ENCODE peak calls at places on chromosomes 11 and 22, in seven cellular contexts. One of them, this sample, is unnamed.

GRCh38 chr11:5712507-5712906 is 22.9 kb downstream of the TRIM22 start:
- DNase-seq in GM23248: peak; percentile 42
- DNase-seq in mesenchymal stem cell: no peak
- DNase-seq in psoas muscle: no peak
- DNase-seq in adrenal gland: no peak
- DNase-seq in foreskin keratinocyte: no peak
- DNase-seq in pancreas: no peak
- DNase-seq in this sample: no peak

GRCh38 chr11:58647141-58647699 is 24.8 kb downstream of the CNTF start:
- DNase-seq in GM23248: no peak
- DNase-seq in mesenchymal stem cell: no peak
- DNase-seq in psoas muscle: no peak
- DNase-seq in adrenal gland: no peak
- DNase-seq in foreskin keratinocyte: no peak
- DNase-seq in pancreas: no peak
- DNase-seq in this sample: peak; percentile 68

GRCh38 chr11:94504689-94505293 is 7.5 kb upstream of the C11orf97 start:
- DNase-seq in GM23248: peak; percentile 67
- DNase-seq in mesenchymal stem cell: peak; percentile 62
- DNase-seq in psoas muscle: no peak
- DNase-seq in adrenal gland: no peak
- DNase-seq in foreskin keratinocyte: no peak
- DNase-seq in pancreas: no peak
- DNase-seq in this sample: no peak

GRCh38 chr11:73201888-73202810 is 15.9 kb upstream of the P2RY2 start:
- DNase-seq in GM23248: no peak
- DNase-seq in mesenchymal stem cell: no peak
- DNase-seq in psoas muscle: peak; percentile 17
- DNase-seq in adrenal gland: no peak
- DNase-seq in foreskin keratinocyte: no peak
- DNase-seq in pancreas: no peak
- DNase-seq in this sample: no peak

GRCh38 chr11:1773711-1774550 is 10.2 kb upstream of the CTSD start:
- DNase-seq in GM23248: no peak
- DNase-seq in mesenchymal stem cell: no peak
- DNase-seq in psoas muscle: peak; percentile 33
- DNase-seq in adrenal gland: peak; percentile 17
- DNase-seq in foreskin keratinocyte: no peak
- DNase-seq in pancreas: no peak
- DNase-seq in this sample: no peak

GRCh38 chr11:2582958-2583604 is 116.7 kb downstream of the KCNQ1OT1 start:
- DNase-seq in GM23248: no peak
- DNase-seq in mesenchymal stem cell: no peak
- DNase-seq in psoas muscle: peak; percentile 49
- DNase-seq in adrenal gland: peak; percentile 16
- DNase-seq in foreskin keratinocyte: no peak
- DNase-seq in pancreas: no peak
- DNase-seq in this sample: no peak

GRCh38 chr11:126194121-126194543 is 17.3 kb downstream of the RPUSD4 start:
- DNase-seq in GM23248: peak; percentile 72
- DNase-seq in mesenchymal stem cell: peak; percentile 51
- DNase-seq in psoas muscle: no peak
- DNase-seq in adrenal gland: peak; percentile 32
- DNase-seq in foreskin keratinocyte: no peak
- DNase-seq in pancreas: no peak
- DNase-seq in this sample: no peak

GRCh38 chr22:23060612-23061400 is 9.5 kb upstream of the GNAZ start:
- DNase-seq in GM23248: no peak
- DNase-seq in mesenchymal stem cell: no peak
- DNase-seq in psoas muscle: peak; percentile 53
- DNase-seq in adrenal gland: no peak
- DNase-seq in foreskin keratinocyte: no peak
- DNase-seq in pancreas: no peak
- DNase-seq in this sample: peak; percentile 81

GRCh38 chr22:21823740-21824438 is 43.6 kb downstream of the MAPK1 start:
- DNase-seq in GM23248: peak; percentile 71
- DNase-seq in mesenchymal stem cell: peak; percentile 62
- DNase-seq in psoas muscle: no peak
- DNase-seq in adrenal gland: peak; percentile 53
- DNase-seq in foreskin keratinocyte: no peak
- DNase-seq in pancreas: no peak
- DNase-seq in this sample: no peak

GRCh38 chr11:93288079-93288478 is 42.5 kb upstream of the DEUP1 start:
- DNase-seq in GM23248: no peak
- DNase-seq in mesenchymal stem cell: no peak
- DNase-seq in psoas muscle: no peak
- DNase-seq in adrenal gland: no peak
- DNase-seq in foreskin keratinocyte: peak; percentile 29
- DNase-seq in pancreas: no peak
- DNase-seq in this sample: no peak

GRCh38 chr11:119566299-119566698 is 143.3 kb upstream of the THY1 start:
- DNase-seq in GM23248: no peak
- DNase-seq in mesenchymal stem cell: no peak
- DNase-seq in psoas muscle: no peak
- DNase-seq in adrenal gland: no peak
- DNase-seq in foreskin keratinocyte: no peak
- DNase-seq in pancreas: no peak
- DNase-seq in this sample: no peak

GRCh38 chr11:74683941-74684481 is 47.2 kb downstream of the CHRDL2 start:
- DNase-seq in GM23248: peak; percentile 58
- DNase-seq in mesenchymal stem cell: no peak
- DNase-seq in psoas muscle: peak; percentile 48
- DNase-seq in adrenal gland: no peak
- DNase-seq in foreskin keratinocyte: no peak
- DNase-seq in pancreas: no peak
- DNase-seq in this sample: no peak

GRCh38 chr11:28384418-28384817 is 276.2 kb downstream of the METTL15 start:
- DNase-seq in GM23248: peak; percentile 94
- DNase-seq in mesenchymal stem cell: peak; percentile 89
- DNase-seq in psoas muscle: no peak
- DNase-seq in adrenal gland: no peak
- DNase-seq in foreskin keratinocyte: peak; percentile 51
- DNase-seq in pancreas: no peak
- DNase-seq in this sample: no peak

GRCh38 chr11:103183981-103184592 is 74.9 kb downstream of the DYNC2H1 start:
- DNase-seq in GM23248: no peak
- DNase-seq in mesenchymal stem cell: peak; percentile 11
- DNase-seq in psoas muscle: no peak
- DNase-seq in adrenal gland: no peak
- DNase-seq in foreskin keratinocyte: no peak
- DNase-seq in pancreas: no peak
- DNase-seq in this sample: no peak
- H3K27ac ChIP-seq in GM23248: no peak overlapping the region
- H3K27ac ChIP-seq in mesenchymal stem cell: no peak overlapping the region
- H3K27ac ChIP-seq in psoas muscle: no peak overlapping the region
- H3K27ac ChIP-seq in adrenal gland: no peak overlapping the region
- H3K27ac ChIP-seq in foreskin keratinocyte: no peak overlapping the region
- H3K27ac ChIP-seq in pancreas: no peak overlapping the region
- H3K27ac ChIP-seq in this sample: no peak overlapping the region

DNA sequence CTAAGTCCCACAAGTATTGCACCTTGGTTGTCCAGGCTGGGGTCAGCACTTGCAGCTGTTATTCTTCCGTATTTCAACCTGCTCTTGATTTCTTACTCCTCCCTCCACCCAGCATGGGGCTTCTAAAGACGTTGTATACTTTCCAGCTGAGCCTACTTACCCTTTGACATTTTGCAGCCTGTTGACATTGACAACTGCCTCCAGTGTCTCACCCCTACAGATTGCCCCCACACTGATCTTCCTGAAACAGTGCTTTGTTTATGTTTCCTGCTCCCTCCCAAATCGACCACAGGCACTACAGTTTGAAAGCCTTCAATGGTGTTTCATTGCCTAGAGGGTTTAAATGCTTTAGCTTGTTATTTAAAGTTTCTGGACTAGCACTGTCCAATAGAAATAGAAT is 56.6 kb downstream of the FAM83F start:
- DNase-seq in GM23248: no peak
- DNase-seq in mesenchymal stem cell: peak; percentile 19
- DNase-seq in psoas muscle: no peak
- DNase-seq in adrenal gland: no peak
- DNase-seq in foreskin keratinocyte: no peak
- DNase-seq in pancreas: no peak
- DNase-seq in this sample: no peak
- H3K4me1 ChIP-seq in GM23248: no peaks in the 10 kb centered on the region
- H3K4me1 ChIP-seq in mesenchymal stem cell: no peaks in the 10 kb centered on the region
- H3K4me1 ChIP-seq in psoas muscle: peaks cover 45% of the 10 kb centered on the region
- H3K4me1 ChIP-seq in adrenal gland: peaks cover 7% of the 10 kb centered on the region
- H3K4me1 ChIP-seq in foreskin keratinocyte: no peaks in the 10 kb centered on the region
- H3K4me1 ChIP-seq in pancreas: peaks cover 8% of the 10 kb centered on the region
- H3K4me1 ChIP-seq in this sample: peaks cover 32% of the 10 kb centered on the region

GRCh38 chr22:25094579-25094978 is 105.1 kb upstream of the CRYBB3 start:
- DNase-seq in GM23248: no peak
- DNase-seq in mesenchymal stem cell: no peak
- DNase-seq in psoas muscle: no peak
- DNase-seq in adrenal gland: no peak
- DNase-seq in foreskin keratinocyte: no peak
- DNase-seq in pancreas: no peak
- DNase-seq in this sample: no peak
- H3K27ac ChIP-seq in GM23248: no peak overlapping the region
- H3K27ac ChIP-seq in mesenchymal stem cell: no peak overlapping the region
- H3K27ac ChIP-seq in psoas muscle: no peak overlapping the region
- H3K27ac ChIP-seq in adrenal gland: peak overlapping the region; percentile 40
- H3K27ac ChIP-seq in foreskin keratinocyte: no peak overlapping the region
- H3K27ac ChIP-seq in pancreas: no peak overlapping the region
- H3K27ac ChIP-seq in this sample: no peak overlapping the region

GRCh38 chr11:16738198-16738948 is at the start of gene C11orf58:
- DNase-seq in GM23248: peak; percentile 98
- DNase-seq in mesenchymal stem cell: peak; percentile 99
- DNase-seq in psoas muscle: peak; percentile 97
- DNase-seq in adrenal gland: peak; percentile 96
- DNase-seq in foreskin keratinocyte: peak; percentile 90
- DNase-seq in pancreas: peak; percentile 95
- DNase-seq in this sample: peak; percentile 98

GRCh38 chr11:16737860-16738197 is 618 bp upstream of the C11orf58 start:
- DNase-seq in GM23248: no peak
- DNase-seq in mesenchymal stem cell: no peak
- DNase-seq in psoas muscle: no peak
- DNase-seq in adrenal gland: no peak
- DNase-seq in foreskin keratinocyte: no peak
- DNase-seq in pancreas: no peak
- DNase-seq in this sample: no peak

GRCh38 chr11:16741473-16741872 is 3.0 kb downstream of the C11orf58 start:
- DNase-seq in GM23248: no peak
- DNase-seq in mesenchymal stem cell: no peak
- DNase-seq in psoas muscle: peak; percentile 46
- DNase-seq in adrenal gland: no peak
- DNase-seq in foreskin keratinocyte: no peak
- DNase-seq in pancreas: no peak
- DNase-seq in this sample: no peak

GRCh38 chr11:16739326-16739875 is 954 bp downstream of the C11orf58 start:
- DNase-seq in GM23248: peak; percentile 58
- DNase-seq in mesenchymal stem cell: peak; percentile 57
- DNase-seq in psoas muscle: no peak
- DNase-seq in adrenal gland: no peak
- DNase-seq in foreskin keratinocyte: no peak
- DNase-seq in pancreas: no peak
- DNase-seq in this sample: no peak

DNA sequence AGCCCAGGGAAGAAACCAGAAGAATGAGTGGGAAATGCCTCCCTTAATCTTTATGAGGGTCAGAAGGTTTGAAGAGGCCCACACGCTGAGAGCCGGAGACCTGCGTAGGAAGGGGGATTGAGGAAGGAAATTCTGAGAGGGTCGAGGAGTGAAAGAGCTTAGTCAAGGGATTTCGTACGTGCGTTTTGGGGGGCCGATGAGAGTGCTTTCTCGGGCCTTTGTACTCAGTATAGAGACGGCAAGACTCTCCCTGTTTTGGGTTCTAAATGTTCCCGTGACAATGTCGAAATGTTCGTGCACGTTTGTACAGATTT is 459 bp downstream of the C11orf58 start:
- DNase-seq in GM23248: no peak
- DNase-seq in mesenchymal stem cell: no peak
- DNase-seq in psoas muscle: no peak
- DNase-seq in adrenal gland: no peak
- DNase-seq in foreskin keratinocyte: peak; percentile 7
- DNase-seq in pancreas: no peak
- DNase-seq in this sample: no peak
- H3K4me1 ChIP-seq in GM23248: peaks cover 30% of the 10 kb centered on the region
- H3K4me1 ChIP-seq in mesenchymal stem cell: peaks cover 7% of the 10 kb centered on the region
- H3K4me1 ChIP-seq in psoas muscle: peaks cover 41% of the 10 kb centered on the region
- H3K4me1 ChIP-seq in adrenal gland: peaks cover 14% of the 10 kb centered on the region
- H3K4me1 ChIP-seq in foreskin keratinocyte: peaks cover 8% of the 10 kb centered on the region
- H3K4me1 ChIP-seq in pancreas: peaks cover 35% of the 10 kb centered on the region
- H3K4me1 ChIP-seq in this sample: peaks cover 47% of the 10 kb centered on the region

GRCh38 chr11:9530020-9530628 is 43.3 kb upstream of the WEE1 start:
- DNase-seq in GM23248: no peak
- DNase-seq in mesenchymal stem cell: no peak
- DNase-seq in psoas muscle: no peak
- DNase-seq in adrenal gland: no peak
- DNase-seq in foreskin keratinocyte: no peak
- DNase-seq in pancreas: no peak
- DNase-seq in this sample: no peak
- H3K27ac ChIP-seq in GM23248: no peak overlapping the region
- H3K27ac ChIP-seq in mesenchymal stem cell: no peak overlapping the region
- H3K27ac ChIP-seq in psoas muscle: no peak overlapping the region
- H3K27ac ChIP-seq in adrenal gland: peak overlapping the region; percentile 4
- H3K27ac ChIP-seq in foreskin keratinocyte: peak overlapping the region; percentile 43
- H3K27ac ChIP-seq in pancreas: no peak overlapping the region
- H3K27ac ChIP-seq in this sample: peak overlapping the region; percentile 74

This sample was measured in esophagus muscularis mucosa.